ENCODE peak calls at places on chromosomes 13 and 19, in nine cellular contexts. F is stimulated activated CD4-positive, alpha-beta T cell treated with anti-CD3 and anti-CD28 coated beads, Interleukin-12 subunit alpha, Interleukin-12 subunit beta, amount 100 ng/mL, for 48 hours; T is cerebellar nuclear complex; B is HT1080; Y is A172; Q is retina; A is ureter; V is ELR; O is memory B cell. H is an unnamed sample.
A peak's percentile ranks its signal among the peaks of the same experiment; 100 is the strongest.

GRCh38 chr13:65656740-65657329 is 1573.3 kb downstream of the PCDH9 start:
- DNase-seq in F (no peak), T (no peak), B (no peak), Y (peak; percentile 1), Q (no peak), A (no peak), V (peak; percentile 55), O (no peak), H (no peak)

GRCh38 chr19:34041922-34042521 is 130.3 kb upstream of the LSM14A start:
- DNase-seq in F (peak; percentile 65), T (no peak), B (peak; percentile 34), Y (peak; percentile 14), Q (peak; percentile 61), A (peak; percentile 62), V (peak; percentile 67), O (peak; percentile 9), H (peak; percentile 87)

GRCh38 chr13:109737046-109737573 is 49.3 kb downstream of the IRS2 start:
- DNase-seq in F (no peak), T (no peak), B (no peak), Y (no peak), Q (no peak), A (no peak), V (no peak), O (no peak), H (no peak)

GRCh38 chr13:29118471-29118870 is 298.3 kb downstream of the MTUS2 start:
- DNase-seq in F (no peak), T (no peak), B (no peak), Y (no peak), Q (peak; percentile 18), A (no peak), V (no peak), O (no peak), H (no peak)

GRCh38 chr13:31775686-31776085 is 36.4 kb downstream of the RXFP2 start:
- DNase-seq in F (no peak), T (no peak), B (no peak), Y (no peak), Q (peak; percentile 23), A (no peak), V (no peak), O (no peak), H (no peak)

GRCh38 chr19:7507884-7508283 is 8.0 kb upstream of the ZNF358 start:
- DNase-seq in F (no peak), T (no peak), B (peak; percentile 81), Y (peak; percentile 97), Q (no peak), A (peak; percentile 80), V (peak; percentile 96), O (no peak), H (peak; percentile 86)

GRCh38 chr19:7145494-7145893 is 76.0 kb downstream of the ZNF557 start:
- DNase-seq in F (no peak), T (no peak), B (no peak), Y (no peak), Q (no peak), A (no peak), V (no peak), O (no peak), H (no peak)

GRCh38 chr13:110150384-110151091 is 156.4 kb downstream of the COL4A1 start:
- DNase-seq in F (no peak), T (no peak), B (no peak), Y (no peak), Q (no peak), A (no peak), V (peak; percentile 49), O (no peak), H (no peak)

GRCh38 chr19:33561261-33561660 is 39.7 kb upstream of the PEPD start:
- DNase-seq in F (no peak), T (no peak), B (no peak), Y (no peak), Q (no peak), A (no peak), V (no peak), O (no peak), H (no peak)

GRCh38 chr13:89900104-89900760 is 1447.3 kb upstream of the MIR17HG start:
- DNase-seq in F (no peak), T (no peak), B (peak; percentile 22), Y (no peak), Q (no peak), A (no peak), V (no peak), O (no peak), H (no peak)

GRCh38 chr19:3868770-3869456 is at the start of gene ZFR2:
- DNase-seq in F (no peak), T (no peak), B (no peak), Y (no peak), Q (peak; percentile 48), A (no peak), V (peak; percentile 15), O (no peak), H (no peak)

GRCh38 chr13:106796280-106797047 is 228.5 kb upstream of the ARGLU1 start:
- DNase-seq in F (no peak), T (no peak), B (no peak), Y (no peak), Q (no peak), A (no peak), V (no peak), O (no peak), H (no peak)

H was measured in Right ventricle myocardium inferior.